ENCODE peak calls at places on chromosomes 2 and 18, in seven cellular contexts. O is HL-60, J is Panc1, A is A549, M is SK-N-SH, B is GM23338, F is K562. I is an unnamed sample.

GRCh38 chr18:79919089-79919488 is 32.4 kb downstream of the SLC66A2 start:
- DNase-seq in O (no peak), J (no peak), A (no peak), M (no peak), B (no peak), F (no peak), I (no peak)

GRCh38 chr18:2932247-2933181 is 80.4 kb downstream of the LPIN2 start:
- DNase-seq in O (peak; percentile 70), J (peak; percentile 13), A (peak; percentile 50), M (peak; percentile 64), B (peak; percentile 84), F (peak; percentile 67), I (peak; percentile 62)

GRCh38 chr18:73768043-73768442 is 379.6 kb downstream of the FBXO15 start:
- DNase-seq in O (peak; percentile 62), J (no peak), A (no peak), M (no peak), B (no peak), F (no peak), I (no peak)

GRCh38 chr2:226451486-226451885 is 348.1 kb downstream of the IRS1 start:
- DNase-seq in O (no peak), J (no peak), A (no peak), M (no peak), B (peak; percentile 11), F (no peak), I (no peak)

GRCh38 chr18:73156117-73156516 is 288.3 kb upstream of the NETO1 start:
- DNase-seq in O (no peak), J (no peak), A (no peak), M (no peak), B (no peak), F (no peak), I (no peak)

GRCh38 chr2:118993392-118993752 is 51.4 kb downstream of the MARCO start:
- DNase-seq in O (no peak), J (no peak), A (no peak), M (no peak), B (no peak), F (no peak), I (no peak)

GRCh38 chr18:3062798-3063563 is 50.0 kb upstream of the LPIN2 start:
- DNase-seq in O (peak; percentile 76), J (peak; percentile 8), A (peak; percentile 42), M (peak; percentile 63), B (peak; percentile 82), F (peak; percentile 45), I (peak; percentile 72)

GRCh38 chr2:67486041-67486796 is 89.1 kb downstream of the ETAA1 start:
- DNase-seq in O (no peak), J (no peak), A (no peak), M (no peak), B (no peak), F (no peak), I (no peak)

GRCh38 chr2:56015631-56016251 is 92.2 kb upstream of the EFEMP1 start:
- DNase-seq in O (no peak), J (no peak), A (no peak), M (no peak), B (peak; percentile 18), F (no peak), I (no peak)

GRCh38 chr2:196220671-196221070 is 49.3 kb upstream of the STK17B start:
- DNase-seq in O (no peak), J (no peak), A (no peak), M (no peak), B (no peak), F (no peak), I (no peak)

GRCh38 chr2:233708942-233709341 is 3.8 kb upstream of the UGT1A5 start:
- DNase-seq in O (no peak), J (no peak), A (peak; percentile 78), M (no peak), B (peak; percentile 17), F (peak; percentile 25), I (no peak)

GRCh38 chr2:236768393-236769140 is 198.9 kb downstream of the ACKR3 start:
- DNase-seq in O (no peak), J (no peak), A (no peak), M (no peak), B (no peak), F (no peak), I (no peak)

GRCh38 chr2:115194623-115195022 is 752.2 kb downstream of the DPP10 start:
- DNase-seq in O (no peak), J (no peak), A (peak; percentile 4), M (no peak), B (no peak), F (no peak), I (no peak)

GRCh38 chr2:172438064-172438421 is 10.7 kb downstream of the ITGA6 start:
- DNase-seq in O (no peak), J (no peak), A (peak; percentile 18), M (no peak), B (no peak), F (no peak), I (no peak)

GRCh38 chr18:23828426-23828825 is 139.2 kb downstream of the LAMA3 start:
- DNase-seq in O (peak; percentile 59), J (no peak), A (peak; percentile 72), M (no peak), B (no peak), F (peak; percentile 23), I (peak; percentile 23)

GRCh38 chr18:58216071-58216471 is 172.0 kb downstream of the NEDD4L start:
- DNase-seq in O (no peak), J (no peak), A (no peak), M (no peak), B (peak; percentile 84), F (no peak), I (no peak)

GRCh38 chr2:69483696-69484095 is 46.5 kb upstream of the NFU1 start:
- DNase-seq in O (no peak), J (no peak), A (peak; percentile 64), M (no peak), B (no peak), F (no peak), I (peak; percentile 75)

GRCh38 chr2:133591164-133591563 is 22.9 kb upstream of the NCKAP5 start:
- DNase-seq in O (no peak), J (no peak), A (no peak), M (peak; percentile 6), B (peak; percentile 7), F (no peak), I (no peak)

GRCh38 chr18:63213331-63213900 is 106.2 kb downstream of the BCL2 start:
- DNase-seq in O (peak; percentile 26), J (no peak), A (no peak), M (no peak), B (no peak), F (no peak), I (no peak)

GRCh38 chr2:108320326-108320932 is 31.7 kb downstream of the SULT1C2 start:
- DNase-seq in O (no peak), J (no peak), A (no peak), M (no peak), B (no peak), F (no peak), I (no peak)
- TF ChIP-seq REST in O (no peak), J (no peak), A (no peak), M (no peak), B (no peak), F (no peak), I (no peak)

DNA sequence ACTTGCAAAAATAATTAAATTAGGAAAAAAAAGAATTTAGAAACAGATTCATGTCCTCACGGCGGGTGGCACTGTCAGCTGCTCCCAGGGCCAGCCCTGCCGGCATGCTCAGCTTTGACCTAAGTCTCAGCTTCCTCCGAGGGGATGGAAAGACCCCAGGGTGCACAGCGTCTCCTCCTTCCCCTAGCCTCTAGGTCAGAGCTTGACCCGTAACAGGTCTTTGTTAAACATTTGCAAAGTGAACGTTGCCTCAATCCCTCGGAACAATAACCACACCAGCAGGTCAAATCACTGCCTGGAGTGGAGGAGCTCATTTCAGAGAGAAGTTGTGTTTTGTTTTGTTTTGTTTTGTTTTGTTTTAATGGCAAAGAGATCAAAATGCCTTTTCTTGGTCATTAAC is 171.3 kb downstream of the TMEM18 start:
- DNase-seq in O (no peak), J (no peak), A (no peak), M (no peak), B (peak; percentile 14), F (no peak), I (no peak)
- TF ChIP-seq REST in O (no peak), J (no peak), A (no peak), M (no peak), B (no peak), F (no peak), I (no peak)

GRCh38 chr18:46071894-46072867 is at the start of gene PSTPIP2:
- DNase-seq in O (peak; percentile 90), J (no peak), A (no peak), M (peak; percentile 84), B (peak; percentile 72), F (peak; percentile 65), I (no peak)

GRCh38 chr18:46069524-46069923 is 2.5 kb downstream of the PSTPIP2 start:
- DNase-seq in O (no peak), J (no peak), A (no peak), M (no peak), B (no peak), F (no peak), I (no peak)

GRCh38 chr18:46070232-46070631 is 1.8 kb downstream of the PSTPIP2 start:
- DNase-seq in O (no peak), J (no peak), A (no peak), M (no peak), B (no peak), F (no peak), I (no peak)

GRCh38 chr18:46071615-46071893 is 506 bp downstream of the PSTPIP2 start:
- DNase-seq in O (peak; percentile 28), J (no peak), A (no peak), M (no peak), B (peak; percentile 28), F (no peak), I (no peak)

GRCh38 chr18:46070683-46071614 is 1.1 kb downstream of the PSTPIP2 start:
- DNase-seq in O (peak; percentile 85), J (no peak), A (no peak), M (peak; percentile 25), B (peak; percentile 8), F (no peak), I (no peak)
- TF ChIP-seq REST in O (peak; percentile 34), J (no peak), A (no peak), M (no peak), B (no peak), F (no peak), I (no peak)

GRCh38 chr2:72723769-72724370 is 102.0 kb downstream of the EXOC6B start:
- DNase-seq in O (no peak), J (no peak), A (no peak), M (no peak), B (no peak), F (no peak), I (peak; percentile 84)

GRCh38 chr2:72718906-72719305 is 106.9 kb downstream of the EXOC6B start:
- DNase-seq in O (no peak), J (no peak), A (no peak), M (no peak), B (peak; percentile 24), F (no peak), I (no peak)

GRCh38 chr2:72722492-72723090 is 103.2 kb downstream of the EXOC6B start:
- DNase-seq in O (no peak), J (no peak), A (no peak), M (peak; percentile 6), B (no peak), F (no peak), I (peak; percentile 53)

GRCh38 chr2:72713857-72714256 is 112.0 kb downstream of the EXOC6B start:
- DNase-seq in O (no peak), J (no peak), A (peak; percentile 20), M (no peak), B (peak; percentile 64), F (no peak), I (peak; percentile 33)

DNA sequence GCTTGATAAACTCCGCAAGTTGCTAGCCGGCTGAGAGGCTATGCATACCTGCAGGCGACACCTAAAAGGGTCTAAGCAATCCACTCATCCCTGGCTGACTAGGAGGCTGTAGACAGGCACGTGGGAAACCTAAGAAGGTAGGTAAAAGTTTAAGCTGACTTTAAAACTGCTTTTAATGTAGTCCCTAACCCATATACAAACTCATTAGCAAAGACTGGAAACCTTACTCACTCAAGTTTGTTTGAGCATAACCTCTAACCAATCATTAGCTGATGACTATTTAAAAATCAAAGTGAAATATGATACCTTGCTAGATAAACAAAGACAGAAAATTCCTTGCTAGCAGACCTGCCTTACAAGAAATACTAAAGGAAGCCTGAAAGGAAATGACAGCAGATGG is 106.4 kb downstream of the EXOC6B start:
- DNase-seq in O (no peak), J (no peak), A (no peak), M (no peak), B (peak; percentile 81), F (no peak), I (no peak)
- TF ChIP-seq REST in O (no peak), J (no peak), A (no peak), M (no peak), B (no peak), F (no peak), I (no peak)